ENCODE peak calls at places on chromosomes 7 and 10, in six cellular contexts. N is endothelial cell, U is uterus, L is T-helper 9 cell, S is HFFc6, Y is BJ. X is an unnamed sample.

GRCh38 chr10:62514079-62514693 is 140.0 kb downstream of the ZNF365 start:
- DNase-seq in N (no peak), U (no peak), L (no peak), S (no peak), Y (no peak), X (no peak)

GRCh38 chr10:11605807-11606408 is 5.5 kb downstream of the USP6NL start:
- DNase-seq in N (no peak), U (no peak), L (no peak), S (no peak), Y (no peak), X (no peak)

GRCh38 chr7:151819826-151820225 is 57.1 kb downstream of the PRKAG2 start:
- DNase-seq in N (no peak), U (no peak), L (no peak), S (no peak), Y (no peak), X (no peak)

GRCh38 chr7:131067220-131067619 is 260.5 kb upstream of the MKLN1 start:
- DNase-seq in N (no peak), U (no peak), L (no peak), S (no peak), Y (no peak), X (no peak)

GRCh38 chr10:70558295-70558694 is 44.2 kb downstream of the PRF1 start:
- DNase-seq in N (no peak), U (no peak), L (no peak), S (no peak), Y (no peak), X (no peak)

GRCh38 chr7:22581099-22581498 is 81.1 kb upstream of the STEAP1B start:
- DNase-seq in N (no peak), U (no peak), L (no peak), S (no peak), Y (no peak), X (no peak)

GRCh38 chr10:111707066-111707465 is 476.5 kb downstream of the GPAM start:
- DNase-seq in N (no peak), U (no peak), L (no peak), S (no peak), Y (peak), X (no peak)

GRCh38 chr7:52569151-52569550 is 466.3 kb upstream of the POM121L12 start:
- DNase-seq in N (no peak), U (no peak), L (no peak), S (no peak), Y (no peak), X (no peak)

GRCh38 chr10:77274046-77274795 is 363.4 kb downstream of the KCNMA1 start:
- DNase-seq in N (no peak), U (peak), L (no peak), S (peak), Y (peak), X (no peak)

GRCh38 chr7:40231796-40232195 is 97.0 kb downstream of the SUGCT start:
- DNase-seq in N (no peak), U (no peak), L (no peak), S (no peak), Y (no peak), X (no peak)

GRCh38 chr7:1531263-1531978 is 919 bp downstream of the MAFK start:
- DNase-seq in N (no peak), U (peak), L (peak), S (no peak), Y (no peak), X (no peak)

GRCh38 chr7:117716707-117717294 is 156.4 kb downstream of the CTTNBP2 start:
- DNase-seq in N (no peak), U (no peak), L (no peak), S (no peak), Y (no peak), X (no peak)

GRCh38 chr7:57638651-57639050 is 188.7 kb downstream of the ZNF716 start:
- DNase-seq in N (no peak), U (no peak), L (no peak), S (no peak), Y (no peak), X (no peak)

GRCh38 chr10:70666960-70667798 is 5.1 kb upstream of the ADAMTS14 start:
- DNase-seq in N (no peak), U (no peak), L (no peak), S (no peak), Y (no peak), X (no peak)

GRCh38 chr7:31788445-31788844 is 101.4 kb downstream of the PPP1R17 start:
- DNase-seq in N (no peak), U (no peak), L (no peak), S (no peak), Y (no peak), X (no peak)

GRCh38 chr7:23654508-23654907 is 25.5 kb upstream of the FAM221A start:
- DNase-seq in N (no peak), U (no peak), L (no peak), S (no peak), Y (no peak), X (no peak)

GRCh38 chr7:156091515-156092080 is 279.3 kb upstream of the SHH start:
- DNase-seq in N (no peak), U (no peak), L (no peak), S (no peak), Y (no peak), X (no peak)

GRCh38 chr7:115775981-115776380 is 254.6 kb downstream of the TFEC start:
- DNase-seq in N (no peak), U (no peak), L (no peak), S (no peak), Y (no peak), X (no peak)

X was measured in GM20000.